ENCODE peak calls at places on chromosome 1, in six cellular contexts. R is astrocyte, Z is stomach, J is heart left ventricle, Y is suprapubic skin, H is caudate nucleus. A is an unnamed sample.

GRCh38 chr1:172699111-172699510 is 40.2 kb downstream of the FASLG start:
- DNase-seq in R (peak), Z (no peak), J (no peak), Y (no peak), H (no peak), A (no peak)

GRCh38 chr1:14756617-14757259 is 158.3 kb downstream of the KAZN start:
- DNase-seq in R (no peak), Z (no peak), J (no peak), Y (no peak), H (no peak), A (no peak)

GRCh38 chr1:111199881-111200801 is at the start of gene DENND2D:
- DNase-seq in R (no peak), Z (peak), J (peak), Y (no peak), H (no peak), A (no peak)

GRCh38 chr1:3422638-3423037 is 31.8 kb upstream of the ARHGEF16 start:
- DNase-seq in R (no peak), Z (peak), J (no peak), Y (no peak), H (no peak), A (no peak)

GRCh38 chr1:95072532-95073419 is at the start of gene ALG14:
- DNase-seq in R (peak), Z (peak), J (peak), Y (peak), H (peak), A (peak)

GRCh38 chr1:223739366-223740057 is 27.2 kb downstream of the CAPN2 start:
- DNase-seq in R (no peak), Z (peak), J (no peak), Y (no peak), H (no peak), A (no peak)

GRCh38 chr1:168261390-168261789 is 19.3 kb upstream of the TBX19 start:
- DNase-seq in R (peak), Z (no peak), J (no peak), Y (no peak), H (no peak), A (no peak)

GRCh38 chr1:179119466-179119865 is 37.6 kb downstream of the TOR3A start:
- DNase-seq in R (no peak), Z (no peak), J (no peak), Y (no peak), H (no peak), A (no peak)

GRCh38 chr1:227884370-227885134 is 63.2 kb downstream of the WNT9A start:
- DNase-seq in R (no peak), Z (peak), J (no peak), Y (no peak), H (no peak), A (peak)

GRCh38 chr1:112904071-112904830 is 51.7 kb downstream of the SLC16A1 start:
- DNase-seq in R (peak), Z (no peak), J (no peak), Y (no peak), H (no peak), A (no peak)

GRCh38 chr1:239896569-239896968 is 195.1 kb upstream of the FMN2 start:
- DNase-seq in R (no peak), Z (no peak), J (no peak), Y (no peak), H (no peak), A (no peak)

GRCh38 chr1:16447641-16448040 is 7.1 kb downstream of the NECAP2 start:
- DNase-seq in R (no peak), Z (no peak), J (no peak), Y (no peak), H (no peak), A (no peak)

GRCh38 chr1:17437260-17438175 is 2.0 kb downstream of the RCC2 start:
- DNase-seq in R (no peak), Z (peak), J (peak), Y (no peak), H (no peak), A (no peak)

GRCh38 chr1:22141493-22141892 is 1.4 kb downstream of the WNT4 start:
- DNase-seq in R (no peak), Z (no peak), J (no peak), Y (no peak), H (no peak), A (no peak)

GRCh38 chr1:226863446-226863845 is 7.0 kb upstream of the PSEN2 start:
- DNase-seq in R (peak), Z (no peak), J (no peak), Y (no peak), H (no peak), A (no peak)

GRCh38 chr1:114345930-114346479 is 165.0 kb downstream of the TRIM33 start:
- DNase-seq in R (no peak), Z (no peak), J (peak), Y (no peak), H (no peak), A (no peak)

GRCh38 chr1:211017066-211017691 is 116.8 kb downstream of the KCNH1 start:
- DNase-seq in R (peak), Z (no peak), J (no peak), Y (no peak), H (no peak), A (no peak)

GRCh38 chr1:110559157-110559556 is 40.2 kb upstream of the KCNA10 start:
- DNase-seq in R (no peak), Z (no peak), J (no peak), Y (peak), H (no peak), A (peak)

GRCh38 chr1:187691439-187691838 is 862.7 kb downstream of the PLA2G4A start:
- DNase-seq in R (peak), Z (no peak), J (no peak), Y (no peak), H (no peak), A (no peak)

GRCh38 chr1:6724517-6725141 is 23.0 kb upstream of the DNAJC11 start:
- DNase-seq in R (peak), Z (no peak), J (no peak), Y (no peak), H (no peak), A (no peak)

GRCh38 chr1:62209931-62210595 is 15.4 kb downstream of the L1TD1 start:
- DNase-seq in R (no peak), Z (no peak), J (no peak), Y (no peak), H (no peak), A (no peak)

GRCh38 chr1:175077356-175078030 is 9.9 kb downstream of the TNN start:
- DNase-seq in R (no peak), Z (no peak), J (no peak), Y (no peak), H (no peak), A (no peak)

GRCh38 chr1:8202182-8202905 is 115.6 kb upstream of the SLC45A1 start:
- DNase-seq in R (peak), Z (peak), J (peak), Y (no peak), H (no peak), A (peak)

GRCh38 chr1:42937141-42937696 is 21.4 kb downstream of the SLC2A1 start:
- DNase-seq in R (peak), Z (no peak), J (no peak), Y (no peak), H (no peak), A (no peak)

GRCh38 chr1:111875640-111876039 is 113.8 kb downstream of the KCND3 start:
- DNase-seq in R (no peak), Z (no peak), J (no peak), Y (no peak), H (no peak), A (no peak)

GRCh38 chr1:92989936-92990582 is 28.8 kb upstream of the DIPK1A start:
- DNase-seq in R (no peak), Z (no peak), J (no peak), Y (no peak), H (no peak), A (no peak)

GRCh38 chr1:10671090-10671489 is 125.4 kb downstream of the CASZ1 start:
- DNase-seq in R (no peak), Z (no peak), J (no peak), Y (no peak), H (no peak), A (no peak)

GRCh38 chr1:25820247-25821111 is 725 bp downstream of the MTFR1L start:
- DNase-seq in R (peak), Z (peak), J (peak), Y (no peak), H (no peak), A (peak)

GRCh38 chr1:229191066-229191674 is 79.7 kb upstream of the RAB4A start:
- DNase-seq in R (no peak), Z (no peak), J (no peak), Y (no peak), H (no peak), A (no peak)

GRCh38 chr1:5597171-5597864 is 394.9 kb downstream of the NPHP4 start:
- DNase-seq in R (no peak), Z (peak), J (no peak), Y (peak), H (no peak), A (no peak)

GRCh38 chr1:111930356-111930755 is 59.1 kb downstream of the KCND3 start:
- DNase-seq in R (no peak), Z (no peak), J (no peak), Y (peak), H (no peak), A (no peak)

GRCh38 chr1:13892141-13892670 is 192.2 kb downstream of the PRDM2 start:
- DNase-seq in R (no peak), Z (no peak), J (no peak), Y (no peak), H (no peak), A (no peak)

GRCh38 chr1:240508201-240508600 is 103.8 kb downstream of the GREM2 start:
- DNase-seq in R (no peak), Z (no peak), J (no peak), Y (no peak), H (no peak), A (no peak)

GRCh38 chr1:200873671-200874397 is 1.1 kb downstream of the GPR25 start:
- DNase-seq in R (no peak), Z (no peak), J (no peak), Y (no peak), H (no peak), A (peak)

GRCh38 chr1:22111620-22112019 is 31.3 kb downstream of the WNT4 start:
- DNase-seq in R (peak), Z (no peak), J (no peak), Y (no peak), H (no peak), A (no peak)

GRCh38 chr1:70438529-70438928 is 27.5 kb downstream of the CTH start:
- DNase-seq in R (no peak), Z (no peak), J (no peak), Y (no peak), H (no peak), A (no peak)

GRCh38 chr1:201499795-201500669 is 6.9 kb downstream of the CSRP1 start:
- DNase-seq in R (no peak), Z (no peak), J (peak), Y (no peak), H (peak), A (no peak)

GRCh38 chr1:65952692-65953091 is 160.0 kb downstream of the PDE4B start:
- DNase-seq in R (peak), Z (no peak), J (no peak), Y (no peak), H (no peak), A (no peak)

GRCh38 chr1:65955503-65955902 is 162.8 kb downstream of the PDE4B start:
- DNase-seq in R (no peak), Z (no peak), J (no peak), Y (no peak), H (no peak), A (no peak)

GRCh38 chr1:65953170-65953569 is 160.5 kb downstream of the PDE4B start:
- DNase-seq in R (no peak), Z (no peak), J (no peak), Y (no peak), H (no peak), A (no peak)

GRCh38 chr1:65958561-65959350 is 166.1 kb downstream of the PDE4B start:
- DNase-seq in R (no peak), Z (no peak), J (no peak), Y (no peak), H (no peak), A (no peak)

GRCh38 chr1:65955071-65955470 is 162.4 kb downstream of the PDE4B start:
- DNase-seq in R (no peak), Z (no peak), J (no peak), Y (no peak), H (no peak), A (no peak)
- H3K27ac ChIP-seq in R (no peak), Z (no peak), J (no peak), Y (no peak), H (no peak), A (no peak)

GRCh38 chr1:89276690-89277089 is 4.0 kb upstream of the GBP5 start:
- DNase-seq in R (no peak), Z (no peak), J (no peak), Y (no peak), H (no peak), A (no peak)

GRCh38 chr1:89274431-89274857 is 1.8 kb upstream of the GBP5 start:
- DNase-seq in R (peak), Z (no peak), J (no peak), Y (no peak), H (no peak), A (no peak)

GRCh38 chr1:89279011-89279466 is 6.4 kb upstream of the GBP5 start:
- DNase-seq in R (no peak), Z (no peak), J (no peak), Y (no peak), H (no peak), A (no peak)

GRCh38 chr1:89273324-89273778 is 691 bp upstream of the GBP5 start:
- DNase-seq in R (no peak), Z (no peak), J (no peak), Y (no peak), H (no peak), A (no peak)

DNA sequence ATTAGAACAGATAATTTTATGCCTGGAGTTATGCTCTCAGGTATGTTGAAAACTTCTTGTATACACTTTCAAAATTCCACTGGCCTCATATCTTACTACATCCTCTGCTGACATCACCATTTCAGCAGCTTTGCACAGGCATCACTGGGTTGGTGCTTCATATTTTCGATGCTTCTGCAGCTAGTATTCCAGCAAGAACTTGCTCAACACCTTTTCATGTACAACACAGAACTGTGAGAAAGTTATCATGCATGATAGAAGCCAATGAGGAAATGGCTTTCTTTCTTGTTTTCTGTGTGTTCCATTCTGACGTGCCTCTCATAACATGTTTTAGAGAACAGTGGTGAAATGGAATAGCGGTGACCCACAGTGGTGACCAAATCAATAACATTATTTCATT is 5.1 kb upstream of the GBP5 start:
- DNase-seq in R (no peak), Z (no peak), J (no peak), Y (no peak), H (no peak), A (no peak)
- H3K27ac ChIP-seq in R (no peak), Z (no peak), J (no peak), Y (no peak), H (no peak), A (no peak)

DNA sequence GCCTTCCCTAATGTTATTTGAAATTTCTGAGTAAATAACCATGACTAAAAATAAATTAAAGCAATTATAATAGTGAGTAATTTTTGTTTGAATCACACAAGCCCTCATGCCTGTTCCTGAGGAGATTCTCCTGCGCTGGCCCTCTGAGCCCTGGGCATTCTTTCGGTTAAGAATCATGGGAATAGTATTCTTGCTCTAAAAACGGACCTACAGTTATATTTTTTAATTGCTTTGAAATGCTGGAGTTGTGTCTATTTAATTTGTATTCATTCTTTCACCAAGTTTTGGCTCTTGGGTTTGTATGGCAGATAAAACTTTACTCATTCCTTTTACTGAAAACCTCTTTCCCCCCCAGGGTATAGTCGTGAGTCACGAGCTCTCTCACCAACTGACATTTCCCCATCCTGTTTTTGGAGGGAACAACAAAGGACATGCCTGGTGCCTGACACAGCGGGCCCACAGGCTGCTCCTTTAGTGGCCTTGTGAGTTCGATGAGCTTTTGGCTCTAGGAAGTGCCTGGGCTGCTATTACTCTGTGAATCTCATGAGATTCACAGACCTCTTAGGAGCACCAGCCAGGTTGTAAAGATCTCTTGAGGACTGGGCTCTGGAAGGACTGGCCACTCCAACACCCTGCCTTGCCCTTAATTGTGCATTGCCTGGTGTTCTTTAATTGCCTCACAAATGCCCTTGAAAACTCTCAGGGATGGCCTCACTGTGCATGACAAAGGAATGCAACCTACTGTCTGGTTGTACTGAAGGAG is 58.6 kb downstream of the DDR2 start:
- DNase-seq in R (peak), Z (no peak), J (peak), Y (peak), H (no peak), A (peak)
- H3K27ac ChIP-seq in R (peak), Z (no peak), J (peak), Y (peak), H (no peak), A (peak)

DNA sequence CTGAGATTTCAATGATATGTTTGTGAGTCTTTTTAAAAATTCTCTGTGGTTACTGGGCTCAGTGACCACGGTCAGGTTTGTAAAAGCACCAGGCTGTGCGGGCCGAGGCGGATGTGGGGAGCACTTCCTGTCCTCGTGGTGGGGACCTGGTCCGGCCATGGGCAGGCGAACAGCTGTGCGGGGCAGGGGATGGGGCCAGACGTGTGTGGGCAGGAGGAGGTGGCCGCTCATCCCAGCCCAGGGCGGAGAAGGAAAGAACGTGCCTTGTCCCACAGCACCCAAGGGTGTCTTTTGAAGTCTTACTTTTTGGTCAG is 5.2 kb upstream of the OXCT2 start:
- DNase-seq in R (no peak), Z (no peak), J (no peak), Y (no peak), H (no peak), A (no peak)
- H3K27ac ChIP-seq in R (no peak), Z (no peak), J (no peak), Y (no peak), H (no peak), A (no peak)

GRCh38 chr1:222045816-222046215 is 303.9 kb upstream of the DUSP10 start:
- DNase-seq in R (no peak), Z (no peak), J (no peak), Y (no peak), H (no peak), A (no peak)

GRCh38 chr1:222047370-222047769 is 305.5 kb upstream of the DUSP10 start:
- DNase-seq in R (no peak), Z (no peak), J (no peak), Y (no peak), H (no peak), A (no peak)

GRCh38 chr1:222046684-222047083 is 304.8 kb upstream of the DUSP10 start:
- DNase-seq in R (no peak), Z (no peak), J (no peak), Y (no peak), H (no peak), A (no peak)

GRCh38 chr1:222049176-222049575 is 307.3 kb upstream of the DUSP10 start:
- DNase-seq in R (no peak), Z (no peak), J (no peak), Y (no peak), H (no peak), A (no peak)

DNA sequence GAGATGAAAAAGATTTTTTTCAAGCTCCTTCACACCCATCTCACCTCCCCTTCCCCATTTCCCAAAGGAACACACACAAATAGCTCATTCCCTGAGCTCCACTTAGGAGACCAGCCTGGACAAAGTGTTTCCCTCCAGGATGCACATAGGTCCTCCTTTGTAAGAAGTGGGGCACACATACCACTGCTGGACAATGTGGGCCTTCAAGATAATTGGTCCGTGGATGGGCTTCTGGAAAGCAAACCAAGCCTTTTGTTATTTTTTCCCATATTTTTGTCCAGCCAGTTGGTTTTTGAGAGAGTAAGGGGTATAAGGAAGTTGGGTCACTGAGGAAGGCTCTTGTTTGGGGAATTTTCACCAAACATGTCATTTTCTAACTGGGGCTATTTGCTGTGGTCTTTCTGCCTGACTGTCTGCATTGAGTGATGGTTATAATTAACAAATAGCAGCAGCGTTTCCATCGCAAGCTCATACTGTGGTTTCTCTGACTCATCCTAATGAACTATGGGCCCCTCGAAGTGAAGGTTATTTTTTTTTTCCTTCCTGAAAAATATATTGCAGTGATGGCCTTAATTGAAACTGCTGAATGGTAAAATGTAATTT is 306.2 kb upstream of the DUSP10 start:
- DNase-seq in R (peak), Z (no peak), J (no peak), Y (no peak), H (no peak), A (no peak)
- H3K27ac ChIP-seq in R (peak), Z (no peak), J (no peak), Y (no peak), H (no peak), A (no peak)

GRCh38 chr1:9316512-9316911 is 23.8 kb downstream of the SPSB1 start:
- DNase-seq in R (no peak), Z (no peak), J (no peak), Y (no peak), H (no peak), A (no peak)
- H3K27ac ChIP-seq in R (peak), Z (no peak), J (no peak), Y (no peak), H (no peak), A (peak)

DNA sequence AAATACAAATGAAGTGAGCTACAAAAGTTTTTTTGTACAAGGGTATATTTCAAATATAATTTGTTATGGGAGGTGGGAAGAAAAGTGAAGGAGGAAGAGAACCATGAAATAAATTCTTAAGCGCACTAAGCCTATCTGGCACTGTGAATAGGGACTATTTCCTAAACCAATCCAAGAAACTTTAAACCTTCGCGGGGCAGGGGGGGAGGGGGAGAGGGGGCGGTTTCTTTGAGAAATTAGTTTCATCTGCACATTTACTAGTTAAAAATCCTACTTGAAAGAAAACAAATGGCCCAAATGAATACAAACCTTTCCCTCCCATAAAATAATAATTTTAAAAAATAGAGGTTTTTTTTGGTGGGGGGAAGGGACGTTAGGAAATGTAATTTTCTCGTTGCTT is 364 bp downstream of the GOLPH3L start:
- DNase-seq in R (no peak), Z (no peak), J (no peak), Y (no peak), H (no peak), A (no peak)
- H3K27ac ChIP-seq in R (peak), Z (peak), J (peak), Y (peak), H (peak), A (peak)

GRCh38 chr1:85934531-85934930 is 222.0 kb downstream of the COL24A1 start:
- DNase-seq in R (no peak), Z (no peak), J (no peak), Y (no peak), H (no peak), A (no peak)
- H3K27ac ChIP-seq in R (no peak), Z (no peak), J (no peak), Y (no peak), H (no peak), A (no peak)

A was measured in coronary artery.